ENCODE peak calls at places on chromosomes 3 and 15, in eight cellular contexts. One of them, this sample, is unnamed.

GRCh38 chr3:48370330-48370708 is 1.7 kb upstream of the FBXW12 start:
- DNase-seq in mammary epithelial cell: no peak
- DNase-seq in stomach: no peak
- DNase-seq in body of pancreas: no peak
- DNase-seq in naive thymus-derived CD4-positive, alpha-beta T cell: no peak
- DNase-seq in mesenchymal stem cell: no peak
- DNase-seq in CD8-positive, alpha-beta memory T cell: no peak
- DNase-seq in breast epithelium: no peak
- DNase-seq in this sample: no peak

GRCh38 chr15:64282701-64283100 is 73.3 kb downstream of the CSNK1G1 start:
- DNase-seq in mammary epithelial cell: no peak
- DNase-seq in stomach: no peak
- DNase-seq in body of pancreas: no peak
- DNase-seq in naive thymus-derived CD4-positive, alpha-beta T cell: no peak
- DNase-seq in mesenchymal stem cell: no peak
- DNase-seq in CD8-positive, alpha-beta memory T cell: no peak
- DNase-seq in breast epithelium: no peak
- DNase-seq in this sample: peak; percentile 19

GRCh38 chr15:31352911-31353811 is 26.5 kb downstream of the KLF13 start:
- DNase-seq in mammary epithelial cell: no peak
- DNase-seq in stomach: peak; percentile 67
- DNase-seq in body of pancreas: peak; percentile 52
- DNase-seq in naive thymus-derived CD4-positive, alpha-beta T cell: peak; percentile 68
- DNase-seq in mesenchymal stem cell: peak; percentile 96
- DNase-seq in CD8-positive, alpha-beta memory T cell: peak; percentile 67
- DNase-seq in breast epithelium: no peak
- DNase-seq in this sample: peak; percentile 62

GRCh38 chr3:9183011-9183410 is 66.4 kb downstream of the SRGAP3 start:
- DNase-seq in mammary epithelial cell: no peak
- DNase-seq in stomach: no peak
- DNase-seq in body of pancreas: no peak
- DNase-seq in naive thymus-derived CD4-positive, alpha-beta T cell: no peak
- DNase-seq in mesenchymal stem cell: no peak
- DNase-seq in CD8-positive, alpha-beta memory T cell: no peak
- DNase-seq in breast epithelium: no peak
- DNase-seq in this sample: no peak

GRCh38 chr3:147507638-147508286 is 98.6 kb downstream of the ZIC1 start:
- DNase-seq in mammary epithelial cell: no peak
- DNase-seq in stomach: no peak
- DNase-seq in body of pancreas: no peak
- DNase-seq in naive thymus-derived CD4-positive, alpha-beta T cell: no peak
- DNase-seq in mesenchymal stem cell: peak; percentile 51
- DNase-seq in CD8-positive, alpha-beta memory T cell: no peak
- DNase-seq in breast epithelium: no peak
- DNase-seq in this sample: no peak

GRCh38 chr3:171772427-171773056 is 37.7 kb downstream of the PLD1 start:
- DNase-seq in mammary epithelial cell: peak; percentile 60
- DNase-seq in stomach: peak; percentile 60
- DNase-seq in body of pancreas: peak; percentile 66
- DNase-seq in naive thymus-derived CD4-positive, alpha-beta T cell: peak; percentile 35
- DNase-seq in mesenchymal stem cell: peak; percentile 71
- DNase-seq in CD8-positive, alpha-beta memory T cell: peak; percentile 20
- DNase-seq in breast epithelium: no peak
- DNase-seq in this sample: peak; percentile 71

GRCh38 chr3:59498995-59499394 is 449.2 kb upstream of the CFAP20DC start:
- DNase-seq in mammary epithelial cell: no peak
- DNase-seq in stomach: no peak
- DNase-seq in body of pancreas: no peak
- DNase-seq in naive thymus-derived CD4-positive, alpha-beta T cell: no peak
- DNase-seq in mesenchymal stem cell: no peak
- DNase-seq in CD8-positive, alpha-beta memory T cell: no peak
- DNase-seq in breast epithelium: no peak
- DNase-seq in this sample: no peak

GRCh38 chr3:191882289-191882688 is 421.3 kb downstream of the PYDC2 start:
- DNase-seq in mammary epithelial cell: peak; percentile 8
- DNase-seq in stomach: no peak
- DNase-seq in body of pancreas: no peak
- DNase-seq in naive thymus-derived CD4-positive, alpha-beta T cell: no peak
- DNase-seq in mesenchymal stem cell: no peak
- DNase-seq in CD8-positive, alpha-beta memory T cell: no peak
- DNase-seq in breast epithelium: no peak
- DNase-seq in this sample: no peak

GRCh38 chr3:119588112-119588511 is 8.8 kb downstream of the ADPRH start:
- DNase-seq in mammary epithelial cell: no peak
- DNase-seq in stomach: peak; percentile 41
- DNase-seq in body of pancreas: peak; percentile 21
- DNase-seq in naive thymus-derived CD4-positive, alpha-beta T cell: no peak
- DNase-seq in mesenchymal stem cell: no peak
- DNase-seq in CD8-positive, alpha-beta memory T cell: no peak
- DNase-seq in breast epithelium: no peak
- DNase-seq in this sample: no peak

GRCh38 chr15:75211436-75212199 is 9.9 kb downstream of the C15orf39 start:
- DNase-seq in mammary epithelial cell: no peak
- DNase-seq in stomach: no peak
- DNase-seq in body of pancreas: no peak
- DNase-seq in naive thymus-derived CD4-positive, alpha-beta T cell: no peak
- DNase-seq in mesenchymal stem cell: no peak
- DNase-seq in CD8-positive, alpha-beta memory T cell: no peak
- DNase-seq in breast epithelium: no peak
- DNase-seq in this sample: no peak

GRCh38 chr3:156643729-156644389 is 30.5 kb upstream of the TIPARP start:
- DNase-seq in mammary epithelial cell: no peak
- DNase-seq in stomach: no peak
- DNase-seq in body of pancreas: no peak
- DNase-seq in naive thymus-derived CD4-positive, alpha-beta T cell: peak; percentile 38
- DNase-seq in mesenchymal stem cell: peak; percentile 84
- DNase-seq in CD8-positive, alpha-beta memory T cell: peak; percentile 23
- DNase-seq in breast epithelium: no peak
- DNase-seq in this sample: peak; percentile 60

GRCh38 chr3:71061037-71061436 is 522.5 kb downstream of the FOXP1 start:
- DNase-seq in mammary epithelial cell: no peak
- DNase-seq in stomach: no peak
- DNase-seq in body of pancreas: no peak
- DNase-seq in naive thymus-derived CD4-positive, alpha-beta T cell: no peak
- DNase-seq in mesenchymal stem cell: no peak
- DNase-seq in CD8-positive, alpha-beta memory T cell: no peak
- DNase-seq in breast epithelium: no peak
- DNase-seq in this sample: no peak
- H3K4me3 ChIP-seq in mammary epithelial cell: peak overlapping the region; percentile 62
- H3K4me3 ChIP-seq in stomach: no peak overlapping the region
- H3K4me3 ChIP-seq in body of pancreas: no peak overlapping the region
- H3K4me3 ChIP-seq in naive thymus-derived CD4-positive, alpha-beta T cell: peak overlapping the region; percentile 74
- H3K4me3 ChIP-seq in mesenchymal stem cell: no peak overlapping the region
- H3K4me3 ChIP-seq in CD8-positive, alpha-beta memory T cell: peak overlapping the region; percentile 35
- H3K4me3 ChIP-seq in breast epithelium: peak overlapping the region; percentile 70
- H3K4me3 ChIP-seq in this sample: no peak overlapping the region

DNA sequence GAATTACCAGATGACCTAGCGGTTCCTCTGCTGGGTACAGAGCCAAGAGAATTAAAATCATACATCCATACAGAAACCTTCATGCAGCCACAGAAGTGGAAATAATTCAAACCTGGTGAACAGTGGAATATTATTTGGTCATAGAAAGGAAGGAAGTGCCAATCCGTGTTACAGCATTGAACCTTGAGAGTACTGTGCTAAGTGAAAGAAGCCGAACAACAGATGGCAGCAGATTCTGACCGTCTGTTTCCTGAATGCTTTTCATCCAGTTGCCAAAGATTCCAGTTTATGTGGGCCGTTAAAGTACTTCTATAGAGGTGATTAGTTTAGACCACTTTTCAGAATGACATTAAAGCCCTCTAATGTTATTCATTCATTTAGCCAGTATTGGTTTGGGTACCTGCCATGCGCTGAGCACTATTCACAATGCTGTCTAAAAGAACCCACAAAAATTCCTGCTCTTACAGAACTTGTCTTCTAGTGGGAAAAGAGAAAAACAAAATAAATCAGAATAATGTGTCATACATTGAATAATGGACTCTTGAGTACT is 45.8 kb upstream of the SENP5 start:
- DNase-seq in mammary epithelial cell: no peak
- DNase-seq in stomach: no peak
- DNase-seq in body of pancreas: no peak
- DNase-seq in naive thymus-derived CD4-positive, alpha-beta T cell: no peak
- DNase-seq in mesenchymal stem cell: no peak
- DNase-seq in CD8-positive, alpha-beta memory T cell: no peak
- DNase-seq in breast epithelium: no peak
- DNase-seq in this sample: no peak
- H3K36me3 ChIP-seq in mammary epithelial cell: peaks cover 34% of the 10 kb centered on the region
- H3K36me3 ChIP-seq in stomach: peaks cover 99% of the 10 kb centered on the region
- H3K36me3 ChIP-seq in body of pancreas: peaks cover 28% of the 10 kb centered on the region
- H3K36me3 ChIP-seq in naive thymus-derived CD4-positive, alpha-beta T cell: peaks cover 26% of the 10 kb centered on the region
- H3K36me3 ChIP-seq in mesenchymal stem cell: peaks cover 39% of the 10 kb centered on the region
- H3K36me3 ChIP-seq in CD8-positive, alpha-beta memory T cell: peaks cover 44% of the 10 kb centered on the region
- H3K36me3 ChIP-seq in breast epithelium: no peaks in the 10 kb centered on the region
- H3K36me3 ChIP-seq in this sample: peaks cover 67% of the 10 kb centered on the region

GRCh38 chr15:78944669-78945407 is at the start of gene CTSH:
- DNase-seq in mammary epithelial cell: peak; percentile 58
- DNase-seq in stomach: peak; percentile 95
- DNase-seq in body of pancreas: peak; percentile 84
- DNase-seq in naive thymus-derived CD4-positive, alpha-beta T cell: peak; percentile 56
- DNase-seq in mesenchymal stem cell: peak; percentile 57
- DNase-seq in CD8-positive, alpha-beta memory T cell: peak; percentile 69
- DNase-seq in breast epithelium: peak; percentile 67
- DNase-seq in this sample: no peak
- H3K4me3 ChIP-seq in mammary epithelial cell: peak within 1 kb of the TSS; percentile 50
- H3K4me3 ChIP-seq in stomach: peak within 1 kb of the TSS; percentile 67
- H3K4me3 ChIP-seq in body of pancreas: no peak within 1 kb of the TSS
- H3K4me3 ChIP-seq in naive thymus-derived CD4-positive, alpha-beta T cell: peak within 1 kb of the TSS; percentile 60
- H3K4me3 ChIP-seq in mesenchymal stem cell: peak within 1 kb of the TSS; percentile 60
- H3K4me3 ChIP-seq in CD8-positive, alpha-beta memory T cell: peak within 1 kb of the TSS; percentile 61
- H3K4me3 ChIP-seq in breast epithelium: peak within 1 kb of the TSS; percentile 66
- H3K4me3 ChIP-seq in this sample: peak within 1 kb of the TSS; percentile 49

DNA sequence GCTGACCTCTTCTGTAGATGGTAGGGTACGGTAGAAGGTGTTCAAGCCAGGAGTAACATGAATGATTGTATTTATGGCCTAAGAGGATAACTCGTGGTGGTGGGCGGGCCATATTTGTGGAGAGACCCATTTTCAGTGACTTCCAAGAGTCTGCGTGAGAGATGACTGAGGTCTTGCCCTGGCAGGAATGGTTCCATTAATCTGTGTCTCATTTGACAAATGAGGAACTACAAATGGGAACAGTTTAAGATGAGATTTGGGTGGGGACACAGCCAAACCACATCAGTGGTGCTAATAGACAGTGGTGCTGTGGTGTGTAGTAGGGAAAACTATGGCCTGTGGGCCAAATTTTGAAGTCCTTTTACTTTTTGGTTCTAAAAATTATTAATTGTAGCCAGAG is 47.1 kb downstream of the FLNB start:
- DNase-seq in mammary epithelial cell: no peak
- DNase-seq in stomach: no peak
- DNase-seq in body of pancreas: no peak
- DNase-seq in naive thymus-derived CD4-positive, alpha-beta T cell: no peak
- DNase-seq in mesenchymal stem cell: no peak
- DNase-seq in CD8-positive, alpha-beta memory T cell: no peak
- DNase-seq in breast epithelium: no peak
- DNase-seq in this sample: no peak
- H3K36me3 ChIP-seq in mammary epithelial cell: peaks cover 15% of the 10 kb centered on the region
- H3K36me3 ChIP-seq in stomach: no peaks in the 10 kb centered on the region
- H3K36me3 ChIP-seq in body of pancreas: no peaks in the 10 kb centered on the region
- H3K36me3 ChIP-seq in naive thymus-derived CD4-positive, alpha-beta T cell: no peaks in the 10 kb centered on the region
- H3K36me3 ChIP-seq in mesenchymal stem cell: peaks cover 7% of the 10 kb centered on the region
- H3K36me3 ChIP-seq in CD8-positive, alpha-beta memory T cell: no peaks in the 10 kb centered on the region
- H3K36me3 ChIP-seq in breast epithelium: no peaks in the 10 kb centered on the region
- H3K36me3 ChIP-seq in this sample: peaks cover 9% of the 10 kb centered on the region

GRCh38 chr3:32842531-32842931 is 24.7 kb downstream of the TRIM71 start:
- DNase-seq in mammary epithelial cell: no peak
- DNase-seq in stomach: peak; percentile 55
- DNase-seq in body of pancreas: no peak
- DNase-seq in naive thymus-derived CD4-positive, alpha-beta T cell: no peak
- DNase-seq in mesenchymal stem cell: no peak
- DNase-seq in CD8-positive, alpha-beta memory T cell: no peak
- DNase-seq in breast epithelium: no peak
- DNase-seq in this sample: no peak

GRCh38 chr3:32844322-32844654 is 26.5 kb downstream of the TRIM71 start:
- DNase-seq in mammary epithelial cell: no peak
- DNase-seq in stomach: no peak
- DNase-seq in body of pancreas: no peak
- DNase-seq in naive thymus-derived CD4-positive, alpha-beta T cell: no peak
- DNase-seq in mesenchymal stem cell: no peak
- DNase-seq in CD8-positive, alpha-beta memory T cell: no peak
- DNase-seq in breast epithelium: no peak
- DNase-seq in this sample: no peak

GRCh38 chr3:32842987-32843386 is 25.2 kb downstream of the TRIM71 start:
- DNase-seq in mammary epithelial cell: no peak
- DNase-seq in stomach: no peak
- DNase-seq in body of pancreas: no peak
- DNase-seq in naive thymus-derived CD4-positive, alpha-beta T cell: no peak
- DNase-seq in mesenchymal stem cell: no peak
- DNase-seq in CD8-positive, alpha-beta memory T cell: no peak
- DNase-seq in breast epithelium: no peak
- DNase-seq in this sample: no peak

GRCh38 chr3:32844914-32845313 is 27.1 kb downstream of the TRIM71 start:
- DNase-seq in mammary epithelial cell: no peak
- DNase-seq in stomach: peak; percentile 60
- DNase-seq in body of pancreas: no peak
- DNase-seq in naive thymus-derived CD4-positive, alpha-beta T cell: no peak
- DNase-seq in mesenchymal stem cell: no peak
- DNase-seq in CD8-positive, alpha-beta memory T cell: no peak
- DNase-seq in breast epithelium: no peak
- DNase-seq in this sample: no peak

DNA sequence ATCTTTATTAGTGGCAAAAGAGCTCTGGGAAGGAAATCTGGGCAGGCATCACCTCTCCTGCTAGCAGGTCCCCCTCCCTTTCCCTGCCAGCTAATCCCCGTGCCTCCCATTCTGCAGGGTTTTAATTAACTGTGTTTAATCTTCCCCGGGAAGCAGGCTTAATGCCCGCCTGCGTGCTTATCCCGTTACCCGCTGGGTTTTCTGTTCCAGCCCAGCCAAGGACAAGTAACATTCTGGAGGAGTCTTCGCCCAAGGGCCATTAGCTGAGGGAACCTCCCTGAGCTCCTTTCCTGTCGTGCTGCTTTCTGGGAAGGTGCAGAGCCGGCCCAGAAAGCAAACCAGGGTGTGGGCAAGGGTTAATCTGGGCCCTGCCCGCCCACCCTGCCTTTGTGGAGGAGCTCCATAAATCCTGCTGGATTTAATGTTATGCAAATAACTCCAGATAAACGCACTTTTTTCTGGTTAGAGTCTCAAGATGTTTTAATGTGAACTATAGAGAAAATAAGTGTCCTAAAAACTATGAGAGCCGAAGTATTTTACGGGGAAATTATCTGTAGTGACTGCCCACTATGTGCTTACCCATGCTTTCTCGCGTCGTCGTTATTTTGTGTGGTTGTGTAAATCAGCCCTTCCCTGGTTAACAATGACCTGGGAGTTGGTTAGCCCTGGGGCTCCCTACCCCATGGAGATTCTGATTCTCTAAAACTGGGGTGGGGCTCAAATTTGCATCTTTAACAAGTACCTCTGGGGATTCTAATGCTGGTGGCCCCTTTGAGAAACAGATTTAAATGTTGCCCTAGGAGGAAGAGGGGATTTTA is 25.9 kb downstream of the TRIM71 start:
- DNase-seq in mammary epithelial cell: no peak
- DNase-seq in stomach: no peak
- DNase-seq in body of pancreas: no peak
- DNase-seq in naive thymus-derived CD4-positive, alpha-beta T cell: no peak
- DNase-seq in mesenchymal stem cell: no peak
- DNase-seq in CD8-positive, alpha-beta memory T cell: no peak
- DNase-seq in breast epithelium: no peak
- DNase-seq in this sample: no peak
- H3K4me3 ChIP-seq in mammary epithelial cell: no peak overlapping the region
- H3K4me3 ChIP-seq in stomach: no peak overlapping the region
- H3K4me3 ChIP-seq in body of pancreas: no peak overlapping the region
- H3K4me3 ChIP-seq in naive thymus-derived CD4-positive, alpha-beta T cell: no peak overlapping the region
- H3K4me3 ChIP-seq in mesenchymal stem cell: no peak overlapping the region
- H3K4me3 ChIP-seq in CD8-positive, alpha-beta memory T cell: no peak overlapping the region
- H3K4me3 ChIP-seq in breast epithelium: no peak overlapping the region
- H3K4me3 ChIP-seq in this sample: no peak overlapping the region

This sample was measured in brain microvascular endothelial cell.